ENCODE peak calls at places on chromosome 17, in ten cellular contexts. O is activated CD8-positive, alpha-beta memory T cell treated with anti-CD3 and anti-CD28 coated beads for 48 hours; R is NCI-H1092 treated with DMSO at 0.1 percent for 48 hours; T is GM04503; H is LoVo; P is naive thymus-derived CD4-positive, alpha-beta T cell; Z is T-helper 9 cell; A is kidney tubule cell; W is amygdala; Q is GDM1. Y is an unnamed sample.

GRCh38 chr17:7043544-7044268 is at the start of gene SLC16A11:
- DNase-seq in O (no peak), R (peak; percentile 80), T (no peak), H (no peak), P (peak; percentile 43), Z (no peak), A (no peak), W (no peak), Q (no peak), Y (peak; percentile 91)

GRCh38 chr17:82029990-82030469 is 1.4 kb upstream of the RAC3 start:
- DNase-seq in O (no peak), R (no peak), T (no peak), H (no peak), P (no peak), Z (no peak), A (no peak), W (no peak), Q (no peak), Y (no peak)

GRCh38 chr17:15782809-15783208 is 50.7 kb downstream of the TBC1D26 start:
- DNase-seq in O (no peak), R (no peak), T (no peak), H (no peak), P (no peak), Z (no peak), A (peak; percentile 13), W (no peak), Q (no peak), Y (no peak)

GRCh38 chr17:61862105-61862574 is 1.2 kb downstream of the BRIP1 start:
- DNase-seq in O (no peak), R (no peak), T (no peak), H (peak; percentile 24), P (no peak), Z (no peak), A (peak; percentile 72), W (no peak), Q (no peak), Y (no peak)

GRCh38 chr17:74737299-74738050 is 419 bp downstream of the RAB37 start:
- DNase-seq in O (no peak), R (peak; percentile 4), T (no peak), H (no peak), P (no peak), Z (peak; percentile 40), A (no peak), W (no peak), Q (peak; percentile 65), Y (no peak)

GRCh38 chr17:51372345-51373004 is 112.1 kb downstream of the UTP18 start:
- DNase-seq in O (no peak), R (no peak), T (peak; percentile 21), H (no peak), P (no peak), Z (no peak), A (peak; percentile 69), W (peak; percentile 56), Q (peak; percentile 71), Y (no peak)

GRCh38 chr17:57600092-57600491 is 145.0 kb downstream of the CCDC182 start:
- DNase-seq in O (no peak), R (no peak), T (no peak), H (no peak), P (peak; percentile 32), Z (no peak), A (no peak), W (no peak), Q (no peak), Y (no peak)

GRCh38 chr17:31313982-31314787 is at the start of gene EVI2B:
- DNase-seq in O (no peak), R (no peak), T (no peak), H (peak; percentile 54), P (no peak), Z (no peak), A (peak; percentile 27), W (no peak), Q (peak; percentile 45), Y (no peak)

GRCh38 chr17:67718325-67718941 is 697 bp downstream of the NOL11 start:
- DNase-seq in O (peak; percentile 29), R (no peak), T (peak; percentile 10), H (peak; percentile 21), P (peak; percentile 52), Z (peak; percentile 13), A (peak; percentile 54), W (no peak), Q (no peak), Y (no peak)

GRCh38 chr17:47744168-47745036 is 11.4 kb downstream of the TBX21 start:
- DNase-seq in O (no peak), R (no peak), T (no peak), H (no peak), P (no peak), Z (no peak), A (no peak), W (no peak), Q (peak; percentile 66), Y (no peak)

GRCh38 chr17:75152971-75153853 is 1.1 kb downstream of the JPT1 start:
- DNase-seq in O (no peak), R (peak; percentile 66), T (no peak), H (peak; percentile 59), P (peak; percentile 49), Z (peak; percentile 8), A (peak; percentile 79), W (no peak), Q (no peak), Y (peak; percentile 54)

GRCh38 chr17:1635675-1636465 is 7.2 kb upstream of the SLC43A2 start:
- DNase-seq in O (no peak), R (no peak), T (no peak), H (no peak), P (no peak), Z (no peak), A (no peak), W (no peak), Q (no peak), Y (no peak)

GRCh38 chr17:75625813-75626486 is 7.3 kb upstream of the SMIM5 start:
- DNase-seq in O (no peak), R (peak; percentile 16), T (no peak), H (no peak), P (no peak), Z (no peak), A (peak; percentile 31), W (no peak), Q (no peak), Y (peak; percentile 37)

GRCh38 chr17:18946536-18946935 is 5.4 kb upstream of the SLC5A10 start:
- DNase-seq in O (no peak), R (no peak), T (no peak), H (no peak), P (no peak), Z (no peak), A (peak; percentile 46), W (no peak), Q (no peak), Y (no peak)

GRCh38 chr17:44518032-44518431 is 14.8 kb upstream of the GPATCH8 start:
- DNase-seq in O (no peak), R (no peak), T (peak; percentile 25), H (no peak), P (no peak), Z (no peak), A (peak; percentile 86), W (no peak), Q (no peak), Y (no peak)

GRCh38 chr17:40124279-40125141 is 2.7 kb downstream of the MSL1 start:
- DNase-seq in O (no peak), R (peak; percentile 45), T (no peak), H (no peak), P (no peak), Z (no peak), A (peak; percentile 37), W (no peak), Q (no peak), Y (no peak)

GRCh38 chr17:60089097-60089844 is 10.6 kb upstream of the HEATR6 start:
- DNase-seq in O (no peak), R (no peak), T (no peak), H (no peak), P (no peak), Z (no peak), A (no peak), W (no peak), Q (no peak), Y (no peak)

GRCh38 chr17:42386784-42387183 is 1.5 kb downstream of the STAT3 start:
- DNase-seq in O (no peak), R (no peak), T (no peak), H (no peak), P (no peak), Z (no peak), A (no peak), W (no peak), Q (no peak), Y (no peak)

Y was measured in NCI-H1436.